ENCODE peak calls at places on chromosomes 11 and 22, in four cellular contexts. Y is H1, Q is HepG2, R is K562. S is an unnamed sample.

GRCh38 chr11:132095230-132096165 is 725.1 kb downstream of the NTM start:
- DNase-seq in Q (no peak), R (no peak), Y (no peak), S (no peak)

GRCh38 chr11:122334546-122335375 is 218.7 kb upstream of the BLID start:
- DNase-seq in Q (no peak), R (no peak), Y (no peak), S (no peak)

GRCh38 chr22:19721486-19722172 is 1.7 kb upstream of the GP1BB start:
- DNase-seq in Q (peak; percentile 32), R (no peak), Y (no peak), S (no peak)

GRCh38 chr22:23548501-23549197 is 31.4 kb downstream of the IGLL1 start:
- DNase-seq in R (no peak), Q (no peak), Y (no peak), S (no peak)

GRCh38 chr11:125286486-125286885 is 121.9 kb downstream of the PKNOX2 start:
- DNase-seq in R (no peak), Y (no peak), Q (no peak), S (no peak)

GRCh38 chr11:106031210-106031845 is 9.3 kb upstream of the MSANTD4 start:
- DNase-seq in Y (no peak), Q (no peak), R (no peak), S (no peak)

GRCh38 chr22:48492371-48493320 is 1335.0 kb downstream of the BRD1 start:
- DNase-seq in Y (no peak), Q (peak; percentile 50), R (peak; percentile 73), S (peak; percentile 85)

GRCh38 chr22:27797793-27798525 is 3.6 kb downstream of the MN1 start:
- DNase-seq in Q (no peak), Y (no peak), R (no peak), S (no peak)

GRCh38 chr22:24156146-24156914 is 25.0 kb upstream of the SUSD2 start:
- DNase-seq in R (no peak), Q (no peak), Y (no peak), S (no peak)

GRCh38 chr22:39873963-39874362 is 19.6 kb downstream of the ENTHD1 start:
- DNase-seq in Y (no peak), Q (no peak), R (no peak), S (no peak)

GRCh38 chr22:27747396-27748256 is 53.9 kb downstream of the MN1 start:
- DNase-seq in R (peak; percentile 59), Q (no peak), Y (no peak), S (no peak)

GRCh38 chr22:42889290-42889689 is 32.2 kb upstream of the ARFGAP3 start:
- DNase-seq in R (no peak), Q (no peak), Y (no peak), S (no peak)

GRCh38 chr11:33157103-33158027 is 3.9 kb downstream of the CSTF3 start:
- DNase-seq in R (no peak), Q (no peak), Y (no peak), S (no peak)

GRCh38 chr22:29917052-29917902 is 34.3 kb downstream of the MTMR3 start:
- DNase-seq in R (no peak), Y (no peak), Q (peak; percentile 57), S (no peak)

GRCh38 chr22:48782817-48783511 is 1044.7 kb downstream of the BRD1 start:
- DNase-seq in Y (no peak), R (peak; percentile 37), Q (no peak), S (peak; percentile 10)

GRCh38 chr11:17735823-17736772 is 1.5 kb downstream of the KCNC1 start:
- DNase-seq in Y (no peak), Q (no peak), R (no peak), S (no peak)

GRCh38 chr11:33633251-33634003 is 67.2 kb downstream of the C11orf91 start:
- DNase-seq in R (no peak), Y (peak; percentile 17), Q (peak; percentile 82), S (peak; percentile 94)

GRCh38 chr11:96156379-96156722 is 186.6 kb downstream of the MAML2 start:
- DNase-seq in Q (no peak), R (no peak), Y (no peak), S (no peak)

GRCh38 chr22:49553518-49554295 is 274.0 kb downstream of the BRD1 start:
- DNase-seq in Y (no peak), Q (no peak), R (no peak), S (no peak)

GRCh38 chr22:30423296-30423958 is 2.1 kb upstream of the MTFP1 start:
- DNase-seq in Y (no peak), Q (no peak), R (no peak), S (peak; percentile 76)

GRCh38 chr22:39475902-39476301 is 19.1 kb downstream of the MGAT3 start:
- DNase-seq in Q (no peak), Y (no peak), R (no peak), S (no peak)

GRCh38 chr11:99937330-99937729 is 749.8 kb upstream of the ARHGAP42 start:
- DNase-seq in Y (no peak), R (no peak), Q (no peak), S (no peak)

GRCh38 chr11:114152162-114152561 is 92.7 kb downstream of the ZBTB16 start:
- DNase-seq in Y (no peak), R (no peak), Q (no peak), S (no peak)

GRCh38 chr11:16182553-16182952 is 173.8 kb downstream of the SOX6 start:
- DNase-seq in Q (no peak), R (no peak), Y (no peak), S (no peak)

GRCh38 chr22:36334081-36334831 is 53.5 kb downstream of the MYH9 start:
- DNase-seq in Y (no peak), Q (no peak), R (peak; percentile 82), S (peak; percentile 54)

GRCh38 chr11:66317766-66318575 is 1.1 kb upstream of the CD248 start:
- DNase-seq in Q (peak; percentile 70), Y (no peak), R (no peak), S (no peak)

GRCh38 chr11:128407962-128408361 is 179.4 kb downstream of the ETS1 start:
- DNase-seq in Y (no peak), R (no peak), Q (no peak), S (no peak)

GRCh38 chr22:27801197-27801615 is 350 bp downstream of the MN1 start:
- DNase-seq in Y (no peak), Q (no peak), R (no peak), S (peak; percentile 3)

GRCh38 chr22:46437990-46438389 is 99.4 kb downstream of the CELSR1 start:
- DNase-seq in Q (no peak), Y (no peak), R (no peak), S (no peak)
- TF ChIP-seq RNF2 in Q (no peak), Y (no peak), R (no peak), S (no peak)

DNA sequence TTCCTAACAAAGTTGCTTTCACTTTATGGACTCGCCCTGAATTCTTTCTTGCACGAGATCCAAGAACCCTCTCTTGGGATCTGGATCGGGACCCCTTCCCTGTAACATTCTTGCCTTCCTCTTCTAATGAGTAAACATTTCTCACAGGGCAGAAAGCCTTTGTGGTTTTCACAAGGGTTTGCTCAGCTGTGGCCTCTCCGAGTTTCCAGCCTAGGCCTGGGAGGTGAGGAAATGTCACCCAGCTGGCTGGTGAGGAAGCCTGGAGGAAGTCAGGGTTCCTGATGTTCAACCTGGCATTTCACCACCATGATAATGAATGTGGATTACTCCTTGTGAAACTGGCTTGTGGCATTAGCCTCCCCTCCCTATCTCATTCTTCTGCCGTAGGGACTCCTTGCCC is 224.9 kb downstream of the DSCAML1 start:
- DNase-seq in Q (no peak), Y (no peak), R (no peak), S (no peak)
- TF ChIP-seq RNF2 in Q (no peak), Y (no peak), R (no peak), S (no peak)

DNA sequence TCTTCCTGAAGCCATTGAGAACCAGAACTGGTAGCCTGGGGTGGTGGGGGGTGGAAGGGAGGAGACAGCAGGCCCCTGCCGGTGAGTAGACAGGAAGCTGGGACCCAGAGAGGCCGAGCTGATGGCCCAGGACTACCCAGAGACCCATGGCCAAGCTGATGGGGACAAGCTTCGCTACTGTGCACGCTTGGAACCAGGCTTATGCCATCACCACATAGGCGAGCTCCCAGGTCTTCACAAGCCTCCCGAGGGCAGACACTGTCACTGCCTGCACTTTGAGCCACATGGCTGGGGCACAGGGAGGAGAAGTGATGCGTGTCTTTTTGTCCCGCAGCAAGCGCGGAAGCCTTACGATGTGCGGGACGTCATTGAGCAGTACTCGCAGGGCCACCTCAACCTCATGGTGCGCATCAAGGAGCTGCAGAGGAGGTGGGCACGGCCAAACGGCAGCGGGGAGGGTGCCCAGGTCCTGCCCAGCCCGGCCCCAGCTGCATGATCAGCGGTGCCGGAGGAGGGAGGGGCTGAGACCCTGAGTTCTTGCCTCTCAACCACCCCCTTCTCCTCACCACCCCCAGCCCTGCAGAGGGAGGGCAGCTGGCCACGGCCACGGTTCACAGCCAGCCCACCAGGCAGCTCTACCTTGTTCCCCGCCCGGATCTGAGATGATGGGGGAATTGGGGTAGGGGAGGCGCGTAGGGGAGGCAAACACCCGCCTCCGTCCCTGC is 76.0 kb upstream of the KCNQ1OT1 start:
- DNase-seq in Q (no peak), R (no peak), Y (no peak), S (no peak)
- TF ChIP-seq RNF2 in Q (no peak), R (no peak), Y (no peak), S (no peak)

GRCh38 chr11:118574636-118575035 is 2.4 kb downstream of the ARCN1 start:
- DNase-seq in Q (no peak), R (no peak), Y (no peak), S (no peak)

GRCh38 chr11:118569670-118570069 is 2.5 kb upstream of the ARCN1 start:
- DNase-seq in R (no peak), Q (no peak), Y (no peak), S (no peak)

GRCh38 chr11:118572914-118573550 is 823 bp downstream of the ARCN1 start:
- DNase-seq in Q (peak; percentile 27), Y (no peak), R (peak; percentile 80), S (peak; percentile 15)

GRCh38 chr11:118570787-118571186 is 1.4 kb upstream of the ARCN1 start:
- DNase-seq in Q (no peak), Y (no peak), R (no peak), S (no peak)

GRCh38 chr11:118572075-118572913 is at the start of gene ARCN1:
- DNase-seq in R (peak; percentile 89), Q (peak; percentile 61), Y (peak; percentile 47), S (peak; percentile 66)
- TF ChIP-seq RNF2 in R (no peak), Q (no peak), Y (no peak), S (no peak)

GRCh38 chr11:10935015-10935564 is 77.2 kb upstream of the ZBED5 start:
- DNase-seq in Y (no peak), R (peak; percentile 30), Q (no peak), S (no peak)
- TF ChIP-seq RNF2 in Y (no peak), R (no peak), Q (no peak), S (no peak)

DNA sequence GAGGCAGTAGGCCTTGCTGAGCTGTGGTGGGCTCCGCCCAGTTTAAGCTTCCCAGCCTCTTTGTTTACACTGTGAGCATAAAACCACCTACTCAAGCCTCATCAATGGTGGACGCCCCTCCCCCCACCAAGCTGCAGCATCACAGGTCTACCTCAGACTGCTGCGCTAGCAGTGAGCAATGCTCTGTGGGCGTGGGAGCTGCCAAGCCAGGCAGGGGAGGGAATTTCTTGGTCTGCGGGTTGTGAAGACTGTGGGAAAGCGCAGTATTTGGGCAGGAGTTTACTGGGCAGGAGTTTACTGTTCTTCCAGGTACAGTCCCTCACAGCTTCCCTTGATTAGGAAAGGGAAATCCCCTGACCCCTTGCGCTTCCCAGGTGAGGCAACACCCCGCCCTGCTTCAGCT is 98.5 kb downstream of the SMCO4 start:
- DNase-seq in Y (peak; percentile 69), R (peak; percentile 16), Q (peak; percentile 60), S (no peak)
- TF ChIP-seq RNF2 in Y (no peak), R (no peak), Q (no peak), S (no peak)

GRCh38 chr11:29937526-29937925 is 79.3 kb downstream of the KCNA4 start:
- DNase-seq in Y (no peak), R (no peak), Q (no peak), S (no peak)
- TF ChIP-seq RNF2 in Y (no peak), R (no peak), Q (no peak), S (no peak)

GRCh38 chr11:7486731-7487130 is 1.4 kb downstream of the OLFML1 start:
- DNase-seq in Q (no peak), Y (no peak), R (no peak), S (no peak)
- TF ChIP-seq RNF2 in Q (no peak), Y (no peak), R (no peak), S (no peak)

S was measured in A549.